ENCODE peak calls at places on chromosomes 1 and 21, in nine cellular contexts. E, S, G, K, O, P, Z, U and N are unnamed samples.

GRCh38 chr1:112707217-112708001 is 482 bp upstream of the RHOC start:
- DNase-seq in E (peak), S (peak), G (peak), K (no peak), O (peak), P (peak), Z (peak), U (peak), N (peak)

GRCh38 chr1:94908190-94908589 is 18.7 kb downstream of the CNN3 start:
- DNase-seq in E (no peak), S (no peak), G (no peak), K (no peak), O (no peak), P (no peak), Z (no peak), U (no peak), N (no peak)

GRCh38 chr1:50978144-50978851 is 8.3 kb downstream of the CDKN2C start:
- DNase-seq in E (no peak), S (no peak), G (no peak), K (no peak), O (peak), P (peak), Z (peak), U (peak), N (peak)

GRCh38 chr21:16587141-16587570 is 857.4 kb downstream of the USP25 start:
- DNase-seq in E (no peak), S (no peak), G (peak), K (no peak), O (peak), P (peak), Z (peak), U (no peak), N (peak)

GRCh38 chr1:93221913-93222312 is 41.4 kb downstream of the CCDC18 start:
- DNase-seq in E (no peak), S (no peak), G (no peak), K (no peak), O (no peak), P (peak), Z (no peak), U (no peak), N (no peak)

GRCh38 chr1:227939791-227940771 is 7.7 kb downstream of the WNT9A start:
- DNase-seq in E (no peak), S (no peak), G (no peak), K (no peak), O (peak), P (no peak), Z (no peak), U (no peak), N (no peak)

GRCh38 chr1:61842863-61843514 is 100.7 kb downstream of the PATJ start:
- DNase-seq in E (no peak), S (no peak), G (no peak), K (no peak), O (no peak), P (no peak), Z (no peak), U (no peak), N (peak)

GRCh38 chr1:217109928-217110327 is 386.7 kb upstream of the ESRRG start:
- DNase-seq in E (no peak), S (no peak), G (no peak), K (no peak), O (no peak), P (no peak), Z (no peak), U (peak), N (no peak)

GRCh38 chr1:164518692-164519332 is 40.2 kb upstream of the PBX1 start:
- DNase-seq in E (no peak), S (no peak), G (no peak), K (no peak), O (no peak), P (no peak), Z (no peak), U (no peak), N (no peak)

GRCh38 chr21:40377135-40377534 is 469.8 kb downstream of the DSCAM start:
- DNase-seq in E (no peak), S (no peak), G (no peak), K (no peak), O (no peak), P (no peak), Z (no peak), U (no peak), N (no peak)

GRCh38 chr21:41325138-41325537 is 8.5 kb downstream of the FAM3B start:
- DNase-seq in E (no peak), S (no peak), G (no peak), K (no peak), O (no peak), P (no peak), Z (no peak), U (no peak), N (no peak)

GRCh38 chr1:23122023-23122738 is 46.5 kb downstream of the LUZP1 start:
- DNase-seq in E (no peak), S (no peak), G (no peak), K (no peak), O (peak), P (peak), Z (peak), U (no peak), N (no peak)